ENCODE peak calls at places on chromosomes 12 and 14, in four cellular contexts. H is AG10803, R is mucosa of descending colon, B is psoas muscle. S is an unnamed sample.

GRCh38 chr14:51552275-51552674 is 99.4 kb upstream of the FRMD6 start:
- DNase-seq in H (no peak), R (no peak), B (no peak), S (peak)

GRCh38 chr14:53509845-53510244 is 356.7 kb upstream of the DDHD1 start:
- DNase-seq in H (peak), R (peak), B (peak), S (no peak)

GRCh38 chr12:106774808-106775524 is 484 bp downstream of the RIC8B start:
- DNase-seq in H (no peak), R (no peak), B (no peak), S (no peak)

GRCh38 chr12:75684678-75685620 is 173.5 kb upstream of the KRR1 start:
- DNase-seq in H (peak), R (no peak), B (no peak), S (no peak)

GRCh38 chr12:50246873-50247612 is 36.3 kb downstream of the LIMA1 start:
- DNase-seq in H (peak), R (peak), B (peak), S (no peak)

GRCh38 chr14:94345344-94346072 is 22.4 kb upstream of the SERPINA6 start:
- DNase-seq in H (peak), R (no peak), B (no peak), S (no peak)

GRCh38 chr14:73589128-73589527 is 2.5 kb upstream of the ACOT4 start:
- DNase-seq in H (no peak), R (no peak), B (no peak), S (no peak)

GRCh38 chr12:106248177-106248848 is 493 bp upstream of the CKAP4 start:
- DNase-seq in H (peak), R (peak), B (peak), S (peak)

GRCh38 chr12:103840881-103841689 is at the start of gene NT5DC3:
- DNase-seq in H (peak), R (peak), B (peak), S (peak)

GRCh38 chr12:96431067-96431466 is 30.8 kb upstream of the CDK17 start:
- DNase-seq in H (no peak), R (no peak), B (no peak), S (no peak)

GRCh38 chr14:22131749-22132476 is 457.1 kb downstream of the DAD1 start:
- DNase-seq in H (no peak), R (peak), B (no peak), S (peak)

GRCh38 chr12:86044396-86044795 is 170.3 kb downstream of the NTS start:
- DNase-seq in H (no peak), R (no peak), B (no peak), S (no peak)

GRCh38 chr12:101927042-101927441 is 49.7 kb downstream of the DRAM1 start:
- DNase-seq in H (peak), R (no peak), B (no peak), S (no peak)

GRCh38 chr12:76186507-76186906 is 102.0 kb upstream of the NAP1L1 start:
- DNase-seq in H (no peak), R (no peak), B (no peak), S (no peak)

GRCh38 chr14:103730490-103731035 is 15.0 kb downstream of the ZFYVE21 start:
- DNase-seq in H (no peak), R (no peak), B (peak), S (no peak)
- TF ChIP-seq CTCF in H (no peak), R (no peak), B (no peak), S (peak)

GRCh38 chr12:27937768-27938167 is 34.8 kb downstream of the PTHLH start:
- DNase-seq in H (no peak), R (no peak), B (no peak), S (no peak)

GRCh38 chr12:27934278-27934677 is 38.3 kb downstream of the PTHLH start:
- DNase-seq in H (no peak), R (no peak), B (no peak), S (no peak)

GRCh38 chr12:27940756-27941402 is 31.7 kb downstream of the PTHLH start:
- DNase-seq in H (peak), R (peak), B (peak), S (peak)

GRCh38 chr12:27940245-27940644 is 32.3 kb downstream of the PTHLH start:
- DNase-seq in H (no peak), R (no peak), B (no peak), S (no peak)

DNA sequence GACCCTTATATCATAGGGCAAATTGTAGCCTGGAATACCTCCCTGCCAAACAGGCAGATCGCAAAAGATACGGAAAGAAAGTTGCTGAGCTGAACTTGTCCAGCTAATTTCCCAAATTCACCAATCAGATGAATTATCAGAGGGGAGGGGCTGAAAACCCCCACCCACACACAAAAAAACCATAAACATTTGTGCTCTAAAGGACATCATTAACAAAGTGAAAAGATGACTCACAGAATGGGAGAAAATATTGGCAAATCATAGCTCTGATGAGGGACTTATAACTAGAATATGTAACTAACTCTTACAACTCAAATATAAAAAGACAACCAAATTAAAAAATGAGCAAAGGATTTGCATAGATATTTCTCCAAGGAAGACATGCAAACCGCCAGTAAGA is 36.3 kb downstream of the PTHLH start:
- DNase-seq in H (no peak), R (no peak), B (no peak), S (no peak)
- TF ChIP-seq CTCF in H (no peak), R (no peak), B (no peak), S (no peak)

DNA sequence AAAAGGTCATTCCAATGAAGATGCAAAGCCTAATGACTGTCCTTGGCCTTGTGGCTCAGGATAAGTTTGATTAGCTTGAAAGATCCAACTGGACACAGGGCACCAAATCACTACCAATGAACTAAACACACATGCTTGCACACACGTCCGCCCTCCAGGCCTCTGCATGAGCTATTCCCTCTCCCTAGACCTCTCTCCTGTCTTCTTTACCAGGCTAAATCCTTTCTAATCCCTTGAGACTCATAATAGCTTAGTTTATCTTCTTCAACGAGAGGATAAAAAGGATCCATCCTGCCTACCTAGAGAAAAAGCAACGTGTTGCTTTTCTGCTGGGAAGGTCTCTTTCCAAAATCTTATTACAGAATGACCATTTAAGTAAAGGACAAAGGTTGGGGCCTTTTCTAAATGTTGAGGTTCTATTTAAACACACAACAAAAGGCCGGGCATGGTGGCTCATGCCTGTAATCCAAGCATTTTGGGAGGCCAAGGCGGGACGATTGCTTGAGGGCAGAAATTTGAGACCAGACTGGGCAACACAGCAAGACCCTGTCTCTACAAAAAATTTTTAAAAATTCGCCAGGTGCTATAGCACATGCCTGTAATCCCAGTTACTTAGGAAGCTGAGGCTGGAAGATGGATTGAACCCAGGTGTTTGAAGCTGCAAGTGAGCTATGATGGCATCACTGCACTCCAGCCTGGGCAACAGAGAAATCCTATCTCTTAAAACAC is 22.4 kb downstream of the PXN start:
- DNase-seq in H (no peak), R (no peak), B (no peak), S (no peak)
- TF ChIP-seq CTCF in H (no peak), R (no peak), B (no peak), S (no peak)

GRCh38 chr12:122866379-122866778 is 29.5 kb downstream of the VPS37B start:
- DNase-seq in H (no peak), R (no peak), B (no peak), S (peak)

GRCh38 chr12:122866950-122867607 is 28.8 kb downstream of the VPS37B start:
- DNase-seq in H (no peak), R (no peak), B (no peak), S (peak)

GRCh38 chr12:122868471-122869177 is 27.3 kb downstream of the VPS37B start:
- DNase-seq in H (no peak), R (no peak), B (no peak), S (no peak)

GRCh38 chr12:122869207-122869973 is 26.5 kb downstream of the VPS37B start:
- DNase-seq in H (no peak), R (no peak), B (no peak), S (no peak)

GRCh38 chr12:122867701-122868461 is 28.0 kb downstream of the VPS37B start:
- DNase-seq in H (no peak), R (peak), B (peak), S (no peak)
- TF ChIP-seq CTCF in H (no peak), R (peak), B (peak), S (no peak)

S was measured in glutamatergic neuron.